ENCODE peak calls at places on chromosomes 16 and 17, in five cellular contexts. P is tibial artery, X is NCI-H1436 treated with DMSO at 0.1 percent for 48 hours, D is EH, T is body of pancreas. G is an unnamed sample.

GRCh38 chr17:2383628-2384167 is 17.2 kb downstream of the MNT start:
- DNase-seq in P (no peak), D (no peak), X (no peak), T (no peak), G (no peak)

GRCh38 chr16:50467943-50468748 is 80.0 kb upstream of the NKD1 start:
- DNase-seq in P (no peak), X (no peak), D (peak; percentile 8), T (peak; percentile 26), G (no peak)

GRCh38 chr17:50649042-50649908 is 14.6 kb downstream of the ABCC3 start:
- DNase-seq in P (no peak), T (no peak), X (no peak), D (peak; percentile 31), G (peak; percentile 41)

GRCh38 chr16:10641953-10642949 is 52.5 kb downstream of the TEKT5 start:
- DNase-seq in X (no peak), T (no peak), D (no peak), P (no peak), G (no peak)

GRCh38 chr17:37802712-37803416 is 58.0 kb upstream of the HNF1B start:
- DNase-seq in X (no peak), T (no peak), D (peak; percentile 77), P (peak; percentile 34), G (peak; percentile 82)

GRCh38 chr17:81693491-81694360 is 9.4 kb upstream of the MRPL12 start:
- DNase-seq in D (no peak), T (no peak), X (no peak), P (no peak), G (no peak)

GRCh38 chr17:8826808-8827435 is 27.8 kb upstream of the MFSD6L start:
- DNase-seq in X (no peak), P (no peak), D (no peak), T (no peak), G (no peak)

GRCh38 chr17:44981221-44981968 is 13.3 kb upstream of the C1QL1 start:
- DNase-seq in P (no peak), X (no peak), D (peak; percentile 77), T (no peak), G (peak; percentile 91)

GRCh38 chr16:2846511-2847310 is 11.3 kb downstream of the PRSS22 start:
- DNase-seq in D (peak; percentile 30), P (no peak), X (no peak), T (no peak), G (peak; percentile 52)

GRCh38 chr16:49158029-49158642 is 123.5 kb downstream of the CBLN1 start:
- DNase-seq in T (no peak), X (no peak), D (peak; percentile 24), P (no peak), G (peak; percentile 9)